ENCODE peak calls at places on chromosomes 11 and 22, in ten cellular contexts. One of them, this sample, is unnamed.

GRCh38 chr11:128235958-128236357 is 351.4 kb downstream of the ETS1 start:
- DNase-seq in bronchial epithelial cell: no peak
- DNase-seq in thoracic aorta: no peak
- DNase-seq in ascending aorta: no peak
- DNase-seq in left lung: no peak
- DNase-seq in HFF-Myc: no peak
- DNase-seq in aorta: no peak
- DNase-seq in pancreas: no peak
- DNase-seq in A549: no peak
- DNase-seq in tibial artery: no peak
- DNase-seq in this sample: no peak

GRCh38 chr11:10887307-10887706 is 29.5 kb upstream of the ZBED5 start:
- DNase-seq in bronchial epithelial cell: no peak
- DNase-seq in thoracic aorta: no peak
- DNase-seq in ascending aorta: no peak
- DNase-seq in left lung: no peak
- DNase-seq in HFF-Myc: no peak
- DNase-seq in aorta: no peak
- DNase-seq in pancreas: no peak
- DNase-seq in A549: no peak
- DNase-seq in tibial artery: no peak
- DNase-seq in this sample: no peak

GRCh38 chr11:83945953-83946352 is 659.8 kb upstream of the CCDC90B start:
- DNase-seq in bronchial epithelial cell: no peak
- DNase-seq in thoracic aorta: no peak
- DNase-seq in ascending aorta: no peak
- DNase-seq in left lung: no peak
- DNase-seq in HFF-Myc: no peak
- DNase-seq in aorta: peak; percentile 57
- DNase-seq in pancreas: no peak
- DNase-seq in A549: no peak
- DNase-seq in tibial artery: no peak
- DNase-seq in this sample: no peak

GRCh38 chr11:40118780-40119179 is 1340.7 kb downstream of the LRRC4C start:
- DNase-seq in bronchial epithelial cell: no peak
- DNase-seq in thoracic aorta: no peak
- DNase-seq in ascending aorta: no peak
- DNase-seq in left lung: no peak
- DNase-seq in HFF-Myc: no peak
- DNase-seq in aorta: no peak
- DNase-seq in pancreas: no peak
- DNase-seq in A549: no peak
- DNase-seq in tibial artery: no peak
- DNase-seq in this sample: no peak

GRCh38 chr11:79414644-79415317 is 26.0 kb downstream of the TENM4 start:
- DNase-seq in bronchial epithelial cell: peak; percentile 79
- DNase-seq in thoracic aorta: no peak
- DNase-seq in ascending aorta: no peak
- DNase-seq in left lung: no peak
- DNase-seq in HFF-Myc: no peak
- DNase-seq in aorta: peak; percentile 83
- DNase-seq in pancreas: no peak
- DNase-seq in A549: no peak
- DNase-seq in tibial artery: no peak
- DNase-seq in this sample: no peak

GRCh38 chr22:21012446-21013407 is 2.2 kb upstream of the P2RX6 start:
- DNase-seq in bronchial epithelial cell: no peak
- DNase-seq in thoracic aorta: no peak
- DNase-seq in ascending aorta: no peak
- DNase-seq in left lung: no peak
- DNase-seq in HFF-Myc: no peak
- DNase-seq in aorta: no peak
- DNase-seq in pancreas: peak; percentile 39
- DNase-seq in A549: no peak
- DNase-seq in tibial artery: no peak
- DNase-seq in this sample: no peak

GRCh38 chr11:90947930-90948329 is 725.1 kb upstream of the CHORDC1 start:
- DNase-seq in bronchial epithelial cell: no peak
- DNase-seq in thoracic aorta: no peak
- DNase-seq in ascending aorta: no peak
- DNase-seq in left lung: no peak
- DNase-seq in HFF-Myc: no peak
- DNase-seq in aorta: no peak
- DNase-seq in pancreas: no peak
- DNase-seq in A549: no peak
- DNase-seq in tibial artery: no peak
- DNase-seq in this sample: no peak

GRCh38 chr11:9716275-9717039 is 52.6 kb downstream of the SWAP70 start:
- DNase-seq in bronchial epithelial cell: peak; percentile 63
- DNase-seq in thoracic aorta: no peak
- DNase-seq in ascending aorta: no peak
- DNase-seq in left lung: peak; percentile 42
- DNase-seq in HFF-Myc: no peak
- DNase-seq in aorta: no peak
- DNase-seq in pancreas: no peak
- DNase-seq in A549: no peak
- DNase-seq in tibial artery: peak; percentile 30
- DNase-seq in this sample: no peak

GRCh38 chr11:76649964-76650363 is 20.6 kb downstream of the LRRC32 start:
- DNase-seq in bronchial epithelial cell: no peak
- DNase-seq in thoracic aorta: no peak
- DNase-seq in ascending aorta: no peak
- DNase-seq in left lung: no peak
- DNase-seq in HFF-Myc: no peak
- DNase-seq in aorta: no peak
- DNase-seq in pancreas: no peak
- DNase-seq in A549: no peak
- DNase-seq in tibial artery: no peak
- DNase-seq in this sample: no peak

GRCh38 chr11:85483861-85484260 is 143.3 kb downstream of the DLG2 start:
- DNase-seq in bronchial epithelial cell: no peak
- DNase-seq in thoracic aorta: no peak
- DNase-seq in ascending aorta: no peak
- DNase-seq in left lung: no peak
- DNase-seq in HFF-Myc: no peak
- DNase-seq in aorta: no peak
- DNase-seq in pancreas: no peak
- DNase-seq in A549: no peak
- DNase-seq in tibial artery: no peak
- DNase-seq in this sample: no peak

GRCh38 chr11:34021977-34022735 is 29.4 kb upstream of the CAPRIN1 start:
- DNase-seq in bronchial epithelial cell: no peak
- DNase-seq in thoracic aorta: no peak
- DNase-seq in ascending aorta: no peak
- DNase-seq in left lung: no peak
- DNase-seq in HFF-Myc: no peak
- DNase-seq in aorta: no peak
- DNase-seq in pancreas: no peak
- DNase-seq in A549: no peak
- DNase-seq in tibial artery: no peak
- DNase-seq in this sample: no peak

GRCh38 chr22:24925586-24926427 is 20.7 kb downstream of the LHFPL7 start:
- DNase-seq in bronchial epithelial cell: no peak
- DNase-seq in thoracic aorta: no peak
- DNase-seq in ascending aorta: no peak
- DNase-seq in left lung: no peak
- DNase-seq in HFF-Myc: no peak
- DNase-seq in aorta: no peak
- DNase-seq in pancreas: no peak
- DNase-seq in A549: no peak
- DNase-seq in tibial artery: no peak
- DNase-seq in this sample: no peak

GRCh38 chr22:25704701-25705100 is 37.3 kb upstream of the MYO18B start:
- DNase-seq in bronchial epithelial cell: no peak
- DNase-seq in thoracic aorta: no peak
- DNase-seq in ascending aorta: no peak
- DNase-seq in left lung: no peak
- DNase-seq in HFF-Myc: no peak
- DNase-seq in aorta: no peak
- DNase-seq in pancreas: no peak
- DNase-seq in A549: no peak
- DNase-seq in tibial artery: no peak
- DNase-seq in this sample: no peak

GRCh38 chr11:65291613-65292012 is 23.1 kb upstream of the CDC42EP2 start:
- DNase-seq in bronchial epithelial cell: peak; percentile 68
- DNase-seq in thoracic aorta: no peak
- DNase-seq in ascending aorta: no peak
- DNase-seq in left lung: no peak
- DNase-seq in HFF-Myc: no peak
- DNase-seq in aorta: peak; percentile 27
- DNase-seq in pancreas: no peak
- DNase-seq in A549: no peak
- DNase-seq in tibial artery: no peak
- DNase-seq in this sample: no peak

DNA sequence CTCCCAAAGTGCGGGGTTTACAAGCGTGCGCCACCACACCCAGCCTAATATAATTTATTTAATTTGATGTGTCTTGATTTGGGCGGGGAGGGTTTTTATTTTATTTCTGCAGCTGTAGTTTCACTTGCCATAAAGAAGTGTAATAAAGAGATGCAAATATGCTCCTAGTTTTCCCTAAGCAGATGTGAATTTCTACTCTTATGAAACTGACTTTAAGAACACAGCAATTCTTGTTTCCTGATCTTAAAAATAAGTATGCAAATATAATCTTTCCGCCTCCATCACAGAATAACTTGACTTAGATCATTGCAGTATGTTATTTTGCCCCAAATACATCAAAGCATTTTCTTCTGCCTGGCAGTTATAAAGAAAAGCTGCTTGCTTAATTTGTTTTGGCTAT is 4.4 kb downstream of the SPCS2 start:
- DNase-seq in bronchial epithelial cell: no peak
- DNase-seq in thoracic aorta: no peak
- DNase-seq in ascending aorta: no peak
- DNase-seq in left lung: no peak
- DNase-seq in HFF-Myc: no peak
- DNase-seq in aorta: no peak
- DNase-seq in pancreas: no peak
- DNase-seq in A549: no peak
- DNase-seq in tibial artery: no peak
- DNase-seq in this sample: no peak
- H3K4me3 ChIP-seq in bronchial epithelial cell: no peak overlapping the region
- H3K4me3 ChIP-seq in thoracic aorta: no peak overlapping the region
- H3K4me3 ChIP-seq in ascending aorta: no peak overlapping the region
- H3K4me3 ChIP-seq in left lung: no peak overlapping the region
- H3K4me3 ChIP-seq in HFF-Myc: no peak overlapping the region
- H3K4me3 ChIP-seq in aorta: no peak overlapping the region
- H3K4me3 ChIP-seq in pancreas: no peak overlapping the region
- H3K4me3 ChIP-seq in A549: no peak overlapping the region
- H3K4me3 ChIP-seq in tibial artery: no peak overlapping the region
- H3K4me3 ChIP-seq in this sample: no peak overlapping the region

GRCh38 chr22:46074771-46075551 is 75.4 kb upstream of the PPARA start:
- DNase-seq in bronchial epithelial cell: no peak
- DNase-seq in thoracic aorta: no peak
- DNase-seq in ascending aorta: peak; percentile 5
- DNase-seq in left lung: peak; percentile 38
- DNase-seq in HFF-Myc: no peak
- DNase-seq in aorta: peak; percentile 62
- DNase-seq in pancreas: peak; percentile 66
- DNase-seq in A549: no peak
- DNase-seq in tibial artery: peak; percentile 24
- DNase-seq in this sample: no peak

GRCh38 chr22:46071451-46072029 is 78.8 kb upstream of the PPARA start:
- DNase-seq in bronchial epithelial cell: peak; percentile 77
- DNase-seq in thoracic aorta: peak; percentile 72
- DNase-seq in ascending aorta: peak; percentile 58
- DNase-seq in left lung: peak; percentile 92
- DNase-seq in HFF-Myc: no peak
- DNase-seq in aorta: peak; percentile 95
- DNase-seq in pancreas: peak; percentile 96
- DNase-seq in A549: no peak
- DNase-seq in tibial artery: peak; percentile 92
- DNase-seq in this sample: peak; percentile 83

GRCh38 chr22:46072030-46072881 is 78.1 kb upstream of the PPARA start:
- DNase-seq in bronchial epithelial cell: peak; percentile 18
- DNase-seq in thoracic aorta: no peak
- DNase-seq in ascending aorta: peak; percentile 8
- DNase-seq in left lung: peak; percentile 72
- DNase-seq in HFF-Myc: no peak
- DNase-seq in aorta: peak; percentile 92
- DNase-seq in pancreas: peak; percentile 85
- DNase-seq in A549: no peak
- DNase-seq in tibial artery: peak; percentile 59
- DNase-seq in this sample: no peak

GRCh38 chr22:46073683-46074504 is 76.4 kb upstream of the PPARA start:
- DNase-seq in bronchial epithelial cell: peak; percentile 9
- DNase-seq in thoracic aorta: no peak
- DNase-seq in ascending aorta: no peak
- DNase-seq in left lung: peak; percentile 32
- DNase-seq in HFF-Myc: no peak
- DNase-seq in aorta: peak; percentile 77
- DNase-seq in pancreas: peak; percentile 68
- DNase-seq in A549: no peak
- DNase-seq in tibial artery: peak; percentile 41
- DNase-seq in this sample: no peak

GRCh38 chr22:46072981-46073682 is 77.2 kb upstream of the PPARA start:
- DNase-seq in bronchial epithelial cell: no peak
- DNase-seq in thoracic aorta: no peak
- DNase-seq in ascending aorta: peak; percentile 7
- DNase-seq in left lung: peak; percentile 27
- DNase-seq in HFF-Myc: no peak
- DNase-seq in aorta: peak; percentile 48
- DNase-seq in pancreas: peak; percentile 52
- DNase-seq in A549: no peak
- DNase-seq in tibial artery: peak; percentile 20
- DNase-seq in this sample: no peak
- H3K4me3 ChIP-seq in bronchial epithelial cell: peak overlapping the region; percentile 92
- H3K4me3 ChIP-seq in thoracic aorta: peak overlapping the region; percentile 86
- H3K4me3 ChIP-seq in ascending aorta: peak overlapping the region; percentile 80
- H3K4me3 ChIP-seq in left lung: peak overlapping the region; percentile 75
- H3K4me3 ChIP-seq in HFF-Myc: peak overlapping the region; percentile 69
- H3K4me3 ChIP-seq in aorta: peak overlapping the region; percentile 63
- H3K4me3 ChIP-seq in pancreas: peak overlapping the region; percentile 98
- H3K4me3 ChIP-seq in A549: peak overlapping the region; percentile 73
- H3K4me3 ChIP-seq in tibial artery: peak overlapping the region; percentile 85
- H3K4me3 ChIP-seq in this sample: peak overlapping the region; percentile 62

DNA sequence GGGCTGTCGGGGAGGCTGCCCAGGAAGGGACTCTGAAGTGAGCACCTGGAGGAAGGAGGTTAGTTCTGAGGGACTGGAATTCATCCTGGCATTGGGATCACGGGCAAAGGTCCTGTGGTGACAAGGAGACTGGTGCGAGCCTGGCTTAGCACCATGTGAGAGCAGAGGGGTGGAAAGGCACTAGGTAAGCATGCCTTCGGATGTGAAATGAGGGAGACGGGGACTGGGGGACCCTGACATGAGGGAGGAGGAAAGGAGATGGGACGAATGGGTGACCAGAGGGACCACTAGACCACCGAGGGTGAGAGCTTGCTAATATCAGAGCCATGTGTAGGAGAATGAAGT is 3.1 kb upstream of the VPREB1 start:
- DNase-seq in bronchial epithelial cell: no peak
- DNase-seq in thoracic aorta: no peak
- DNase-seq in ascending aorta: no peak
- DNase-seq in left lung: no peak
- DNase-seq in HFF-Myc: no peak
- DNase-seq in aorta: no peak
- DNase-seq in pancreas: no peak
- DNase-seq in A549: no peak
- DNase-seq in tibial artery: no peak
- DNase-seq in this sample: no peak
- H3K4me3 ChIP-seq in bronchial epithelial cell: no peak overlapping the region
- H3K4me3 ChIP-seq in thoracic aorta: no peak overlapping the region
- H3K4me3 ChIP-seq in ascending aorta: no peak overlapping the region
- H3K4me3 ChIP-seq in left lung: no peak overlapping the region
- H3K4me3 ChIP-seq in HFF-Myc: no peak overlapping the region
- H3K4me3 ChIP-seq in aorta: no peak overlapping the region
- H3K4me3 ChIP-seq in pancreas: no peak overlapping the region
- H3K4me3 ChIP-seq in A549: no peak overlapping the region
- H3K4me3 ChIP-seq in tibial artery: no peak overlapping the region
- H3K4me3 ChIP-seq in this sample: no peak overlapping the region

GRCh38 chr22:46081831-46082210 is 68.5 kb upstream of the PPARA start:
- DNase-seq in bronchial epithelial cell: no peak
- DNase-seq in thoracic aorta: no peak
- DNase-seq in ascending aorta: no peak
- DNase-seq in left lung: no peak
- DNase-seq in HFF-Myc: no peak
- DNase-seq in aorta: peak; percentile 73
- DNase-seq in pancreas: peak; percentile 67
- DNase-seq in A549: no peak
- DNase-seq in tibial artery: peak; percentile 20
- DNase-seq in this sample: no peak
- H3K4me3 ChIP-seq in bronchial epithelial cell: no peak overlapping the region
- H3K4me3 ChIP-seq in thoracic aorta: peak overlapping the region; percentile 86
- H3K4me3 ChIP-seq in ascending aorta: peak overlapping the region; percentile 80
- H3K4me3 ChIP-seq in left lung: peak overlapping the region; percentile 75
- H3K4me3 ChIP-seq in HFF-Myc: peak overlapping the region; percentile 69
- H3K4me3 ChIP-seq in aorta: peak overlapping the region; percentile 30
- H3K4me3 ChIP-seq in pancreas: peak overlapping the region; percentile 98
- H3K4me3 ChIP-seq in A549: peak overlapping the region; percentile 52
- H3K4me3 ChIP-seq in tibial artery: peak overlapping the region; percentile 85
- H3K4me3 ChIP-seq in this sample: no peak overlapping the region

This sample was measured in Jurkat, Clone E6-1.